ENCODE peak calls at places on chromosomes 13 and 19, in four cellular contexts. G is HepG2; B is fibroblast of mammary gland; T is CD8-positive, alpha-beta T cell. V is an unnamed sample.
A peak's percentile ranks its signal among the peaks of the same experiment; 100 is the strongest.

GRCh38 chr19:19403373-19403901 is 2.0 kb upstream of the GATAD2A start:
- DNase-seq in G (no peak), B (peak; percentile 57), T (no peak), V (no peak)

GRCh38 chr19:19185853-19186728 is 5.9 kb downstream of the BORCS8 start:
- DNase-seq in G (peak; percentile 68), B (peak; percentile 43), T (peak; percentile 16), V (peak; percentile 70)

GRCh38 chr13:73903561-73903960 is 230.6 kb downstream of the KLF12 start:
- DNase-seq in G (no peak), B (no peak), T (no peak), V (no peak)

GRCh38 chr13:106104281-106104901 is 431.1 kb downstream of the EFNB2 start:
- DNase-seq in G (no peak), B (peak; percentile 94), T (no peak), V (no peak)

GRCh38 chr19:8352134-8352827 is 9.2 kb upstream of the KANK3 start:
- DNase-seq in G (no peak), B (no peak), T (no peak), V (no peak)

GRCh38 chr19:11091343-11092153 is 2.3 kb downstream of the LDLR start:
- DNase-seq in G (peak; percentile 94), B (peak; percentile 86), T (peak; percentile 16), V (peak; percentile 51)

GRCh38 chr19:11798391-11799296 is at the start of gene ZNF491:
- DNase-seq in G (peak; percentile 87), B (peak; percentile 83), T (peak; percentile 59), V (no peak)

GRCh38 chr13:59531571-59532091 is 632.1 kb downstream of the DIAPH3 start:
- DNase-seq in G (peak; percentile 3), B (peak; percentile 45), T (no peak), V (peak; percentile 67)

GRCh38 chr19:15115080-15115479 is 7.9 kb downstream of the SYDE1 start:
- DNase-seq in G (no peak), B (peak; percentile 81), T (no peak), V (no peak)

GRCh38 chr19:51572908-51573307 is 1.8 kb downstream of the ZNF175 start:
- DNase-seq in G (no peak), B (peak; percentile 90), T (no peak), V (no peak)

GRCh38 chr19:1627194-1627593 is 21.9 kb upstream of the UQCR11 start:
- DNase-seq in G (no peak), B (no peak), T (no peak), V (no peak)

GRCh38 chr13:99922631-99923404 is 48.7 kb downstream of the ZIC5 start:
- DNase-seq in G (no peak), B (no peak), T (no peak), V (no peak)

GRCh38 chr19:51158474-51159129 is 16.5 kb downstream of the SIGLEC7 start:
- DNase-seq in G (peak; percentile 42), B (peak; percentile 40), T (peak; percentile 49), V (peak; percentile 79)

GRCh38 chr19:29687244-29687896 is 22.1 kb downstream of the PLEKHF1 start:
- DNase-seq in G (no peak), B (peak; percentile 99), T (no peak), V (no peak)

GRCh38 chr19:38793186-38793585 is 4.2 kb downstream of the LGALS7B start:
- DNase-seq in G (no peak), B (peak; percentile 32), T (no peak), V (no peak)

GRCh38 chr13:73876323-73876722 is 257.9 kb downstream of the KLF12 start:
- DNase-seq in G (no peak), B (peak; percentile 37), T (no peak), V (no peak)

GRCh38 chr13:39631307-39631706 is 24.2 kb upstream of the COG6 start:
- DNase-seq in G (no peak), B (no peak), T (no peak), V (no peak)

GRCh38 chr19:17406039-17406886 is 833 bp upstream of the BST2 start:
- DNase-seq in G (no peak), B (no peak), T (no peak), V (no peak)

GRCh38 chr19:7450243-7451223 is 38.3 kb downstream of the PEX11G start:
- DNase-seq in G (peak; percentile 32), B (peak; percentile 44), T (no peak), V (no peak)

GRCh38 chr13:35961461-35962220 is 169.5 kb downstream of the DCLK1 start:
- DNase-seq in G (no peak), B (peak; percentile 23), T (no peak), V (no peak)

GRCh38 chr19:34969721-34970120 is 5.7 kb upstream of the ZNF792 start:
- DNase-seq in G (no peak), B (no peak), T (no peak), V (no peak)

GRCh38 chr13:29454931-29455481 is 140.5 kb downstream of the SLC7A1 start:
- DNase-seq in G (peak; percentile 16), B (peak; percentile 35), T (no peak), V (no peak)

GRCh38 chr19:7469654-7470285 is 19.1 kb downstream of the PEX11G start:
- DNase-seq in G (no peak), B (no peak), T (no peak), V (no peak)

GRCh38 chr13:113509989-113510388 is 19.5 kb upstream of the DCUN1D2 start:
- DNase-seq in G (no peak), B (no peak), T (no peak), V (no peak)

GRCh38 chr19:15631817-15632216 is 8.9 kb upstream of the CYP4F3 start:
- DNase-seq in G (peak; percentile 27), B (peak; percentile 1), T (no peak), V (no peak)

GRCh38 chr19:51702103-51702753 is 9.1 kb downstream of the SPACA6 start:
- DNase-seq in G (no peak), B (peak; percentile 62), T (no peak), V (peak; percentile 77)

GRCh38 chr19:18393836-18394235 is 3.6 kb downstream of the LRRC25 start:
- DNase-seq in G (no peak), B (no peak), T (no peak), V (no peak)

GRCh38 chr13:48853381-48854102 is 122.2 kb upstream of the FNDC3A start:
- DNase-seq in G (no peak), B (peak; percentile 61), T (no peak), V (no peak)

GRCh38 chr13:27151798-27152599 is 19.6 kb downstream of the USP12 start:
- DNase-seq in G (peak; percentile 55), B (no peak), T (no peak), V (no peak)

GRCh38 chr13:43785681-43786471 is 896 bp downstream of the ENOX1 start:
- DNase-seq in G (no peak), B (peak; percentile 78), T (no peak), V (peak; percentile 67)

GRCh38 chr13:84126671-84127171 is 244.4 kb upstream of the SLITRK1 start:
- DNase-seq in G (no peak), B (no peak), T (no peak), V (no peak)

GRCh38 chr19:10748924-10749434 is 31.1 kb downstream of the DNM2 start:
- DNase-seq in G (peak; percentile 94), B (peak; percentile 46), T (no peak), V (no peak)

GRCh38 chr13:48542581-48543341 is 9.9 kb upstream of the RCBTB2 start:
- DNase-seq in G (peak; percentile 23), B (peak; percentile 20), T (no peak), V (peak; percentile 39)

GRCh38 chr19:24033962-24034342 is 53.0 kb upstream of the ZNF254 start:
- DNase-seq in G (peak; percentile 41), B (peak; percentile 72), T (no peak), V (peak; percentile 33)

GRCh38 chr19:38376576-38376975 is 2.2 kb downstream of the PSMD8 start:
- DNase-seq in G (no peak), B (no peak), T (no peak), V (no peak)

GRCh38 chr13:23212621-23213020 is 31.8 kb downstream of the SGCG start:
- DNase-seq in G (no peak), B (no peak), T (no peak), V (no peak)

GRCh38 chr19:27966390-27966816 is 1246.5 kb downstream of the UQCRFS1 start:
- DNase-seq in G (no peak), B (peak; percentile 27), T (no peak), V (no peak)

GRCh38 chr19:15498910-15499309 is 9.4 kb upstream of the CYP4F22 start:
- DNase-seq in G (no peak), B (no peak), T (no peak), V (no peak)

DNA sequence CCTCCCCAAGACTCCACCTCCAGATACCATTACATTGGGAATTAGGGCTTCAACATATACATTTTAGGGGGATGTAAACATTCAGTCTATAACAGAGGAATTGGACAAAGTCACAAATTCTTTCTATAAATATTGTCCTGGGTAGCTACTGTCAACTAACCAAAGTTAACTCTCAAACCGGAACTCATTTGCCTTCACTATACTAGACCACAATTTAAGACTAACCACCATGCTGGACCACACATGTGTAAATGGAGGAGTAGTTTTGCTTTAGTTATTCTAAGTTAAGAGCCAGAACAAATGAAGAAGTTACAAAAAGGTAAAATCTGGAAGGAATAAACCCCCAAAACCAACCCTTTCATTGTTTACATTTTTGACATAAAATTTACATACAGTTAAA is 222.8 kb downstream of the NDFIP2 start:
- DNase-seq in G (no peak), B (no peak), T (no peak), V (no peak)
- TF ChIP-seq CTCF in G (no peak), B (no peak), T (no peak), V (no peak)

GRCh38 chr19:4592445-4592844 is 33.0 kb upstream of the SEMA6B start:
- DNase-seq in G (no peak), B (no peak), T (no peak), V (no peak)

GRCh38 chr19:4591296-4591695 is 31.8 kb upstream of the SEMA6B start:
- DNase-seq in G (no peak), B (no peak), T (no peak), V (no peak)

GRCh38 chr19:4587527-4587926 is 28.0 kb upstream of the SEMA6B start:
- DNase-seq in G (no peak), B (no peak), T (no peak), V (no peak)

GRCh38 chr19:4590559-4590958 is 31.1 kb upstream of the SEMA6B start:
- DNase-seq in G (no peak), B (no peak), T (no peak), V (no peak)

DNA sequence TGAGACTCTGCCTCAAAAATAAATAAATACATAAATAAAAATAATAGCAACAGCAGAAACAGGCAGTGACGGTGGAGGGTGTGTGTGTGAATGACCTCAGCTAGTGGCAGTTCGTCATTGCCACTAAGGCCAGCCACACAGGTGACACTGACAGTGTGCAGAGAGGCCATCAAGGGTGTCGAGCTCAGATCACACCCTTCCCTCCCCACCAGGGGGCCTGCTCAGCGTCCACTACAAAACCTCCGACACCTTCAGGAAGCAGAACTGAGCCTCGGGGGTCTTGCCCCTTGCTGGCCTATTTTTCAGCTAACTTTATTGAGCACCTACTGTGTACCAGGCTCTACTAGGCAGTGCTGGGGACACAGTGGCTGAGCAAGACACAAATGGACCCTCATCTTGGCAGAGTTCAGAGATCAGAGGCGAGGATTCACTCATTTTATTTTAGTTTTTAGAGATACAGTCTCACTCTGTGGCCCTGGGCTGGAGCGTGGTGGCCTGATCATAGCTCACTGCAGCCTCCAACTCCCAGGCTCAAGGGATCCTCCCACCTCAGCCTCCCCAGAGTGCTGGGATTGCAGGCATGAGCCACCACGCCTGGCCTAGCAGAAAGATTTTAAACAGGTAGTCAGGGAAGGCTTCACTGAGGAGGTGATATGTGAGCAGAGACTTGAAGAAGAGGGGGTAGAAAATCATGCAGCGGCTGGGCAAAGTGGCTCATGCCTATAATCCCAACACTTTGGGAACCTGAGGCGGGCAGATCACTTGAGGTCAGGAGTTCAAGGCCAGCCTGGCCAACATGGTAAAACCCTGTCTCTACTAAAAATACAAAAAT is 30.3 kb upstream of the SEMA6B start:
- DNase-seq in G (peak; percentile 65), B (no peak), T (no peak), V (peak; percentile 56)
- TF ChIP-seq CTCF in G (peak; percentile 90), B (peak; percentile 31), T (no peak), V (peak; percentile 53)

GRCh38 chr19:3575260-3575741 is 2.6 kb downstream of the HMG20B start:
- DNase-seq in G (peak; percentile 55), B (no peak), T (no peak), V (peak; percentile 49)
- TF ChIP-seq CTCF in G (peak; percentile 74), B (peak; percentile 12), T (no peak), V (no peak)

GRCh38 chr19:32362318-32362691 is 16.9 kb downstream of the ZNF507 start:
- DNase-seq in G (peak; percentile 13), B (no peak), T (no peak), V (no peak)
- TF ChIP-seq CTCF in G (no peak), B (no peak), T (no peak), V (no peak)